ENCODE peak calls at places on chromosomes 13 and 19, in ten cellular contexts. T is uterus; N is heart right ventricle; V is lower lobe of right lung; X is fibroblast of lung; O is H7; K is cardiac fibroblast; Z is ascending aorta; W is CD8-positive, alpha-beta T cell; P is heart left ventricle. D is an unnamed sample.

GRCh38 chr13:73177017-73177416 is 118.2 kb downstream of the KLF5 start:
- DNase-seq in T (no peak), N (no peak), V (no peak), X (no peak), O (no peak), K (no peak), Z (no peak), W (no peak), P (no peak), D (no peak)

GRCh38 chr13:50521750-50522149 is 321.7 kb downstream of the DLEU7 start:
- DNase-seq in T (no peak), N (no peak), V (no peak), X (peak; percentile 88), O (no peak), K (peak; percentile 81), Z (no peak), W (no peak), P (no peak), D (no peak)

GRCh38 chr19:38151242-38151641 is 72.8 kb downstream of the DPF1 start:
- DNase-seq in T (no peak), N (no peak), V (no peak), X (no peak), O (no peak), K (no peak), Z (no peak), W (no peak), P (no peak), D (no peak)

GRCh38 chr13:102903659-102904407 is 58.0 kb downstream of the ERCC5 start:
- DNase-seq in T (no peak), N (no peak), V (no peak), X (peak; percentile 44), O (peak; percentile 19), K (peak; percentile 28), Z (no peak), W (no peak), P (no peak), D (no peak)

GRCh38 chr13:40152145-40152544 is 496.7 kb downstream of the COG6 start:
- DNase-seq in T (no peak), N (peak; percentile 13), V (no peak), X (peak; percentile 88), O (no peak), K (peak; percentile 92), Z (no peak), W (no peak), P (no peak), D (peak; percentile 51)

GRCh38 chr19:1401138-1401888 is at the start of gene GAMT:
- DNase-seq in T (no peak), N (no peak), V (no peak), X (no peak), O (peak; percentile 96), K (peak; percentile 41), Z (no peak), W (peak; percentile 76), P (peak; percentile 58), D (no peak)

GRCh38 chr19:37329686-37330085 is 41.2 kb upstream of the ZNF527 start:
- DNase-seq in T (no peak), N (no peak), V (no peak), X (no peak), O (peak; percentile 43), K (peak; percentile 6), Z (no peak), W (no peak), P (no peak), D (no peak)

GRCh38 chr13:94395889-94396288 is 83.6 kb downstream of the DCT start:
- DNase-seq in T (no peak), N (no peak), V (no peak), X (no peak), O (no peak), K (no peak), Z (no peak), W (no peak), P (no peak), D (no peak)

GRCh38 chr19:56145698-56146097 is 4.6 kb downstream of the ZNF444 start:
- DNase-seq in T (no peak), N (no peak), V (no peak), X (no peak), O (no peak), K (no peak), Z (no peak), W (no peak), P (no peak), D (no peak)

GRCh38 chr19:11203194-11204075 is 6.1 kb upstream of the KANK2 start:
- DNase-seq in T (peak; percentile 93), N (peak; percentile 87), V (peak; percentile 75), X (peak; percentile 97), O (peak; percentile 98), K (peak; percentile 95), Z (peak; percentile 70), W (peak; percentile 65), P (peak; percentile 85), D (peak; percentile 67)

GRCh38 chr19:16519230-16519687 is 23.0 kb downstream of the CHERP start:
- DNase-seq in T (no peak), N (no peak), V (no peak), X (no peak), O (peak; percentile 64), K (no peak), Z (no peak), W (no peak), P (no peak), D (no peak)

GRCh38 chr13:104837756-104838155 is 1697.7 kb downstream of the EFNB2 start:
- DNase-seq in T (no peak), N (no peak), V (no peak), X (no peak), O (no peak), K (no peak), Z (no peak), W (no peak), P (no peak), D (no peak)

GRCh38 chr13:110352735-110353134 is 45.7 kb downstream of the COL4A2 start:
- DNase-seq in T (no peak), N (no peak), V (no peak), X (no peak), O (peak; percentile 82), K (no peak), Z (no peak), W (no peak), P (no peak), D (no peak)

GRCh38 chr19:33456076-33456844 is 65.3 kb downstream of the PEPD start:
- DNase-seq in T (no peak), N (no peak), V (peak; percentile 36), X (no peak), O (peak; percentile 28), K (no peak), Z (no peak), W (no peak), P (no peak), D (no peak)

GRCh38 chr19:18532208-18532890 is 10.5 kb upstream of the ELL start:
- DNase-seq in T (no peak), N (no peak), V (no peak), X (no peak), O (peak; percentile 29), K (no peak), Z (no peak), W (no peak), P (no peak), D (no peak)

GRCh38 chr19:18531485-18531884 is 9.6 kb upstream of the ELL start:
- DNase-seq in T (no peak), N (no peak), V (no peak), X (no peak), O (no peak), K (no peak), Z (no peak), W (no peak), P (no peak), D (no peak)

GRCh38 chr19:18529782-18530181 is 7.9 kb upstream of the ELL start:
- DNase-seq in T (no peak), N (no peak), V (no peak), X (no peak), O (no peak), K (no peak), Z (no peak), W (no peak), P (no peak), D (no peak)

GRCh38 chr19:18536475-18536874 is 6.9 kb downstream of the FKBP8 start:
- DNase-seq in T (no peak), N (no peak), V (no peak), X (no peak), O (no peak), K (no peak), Z (no peak), W (no peak), P (no peak), D (no peak)

DNA sequence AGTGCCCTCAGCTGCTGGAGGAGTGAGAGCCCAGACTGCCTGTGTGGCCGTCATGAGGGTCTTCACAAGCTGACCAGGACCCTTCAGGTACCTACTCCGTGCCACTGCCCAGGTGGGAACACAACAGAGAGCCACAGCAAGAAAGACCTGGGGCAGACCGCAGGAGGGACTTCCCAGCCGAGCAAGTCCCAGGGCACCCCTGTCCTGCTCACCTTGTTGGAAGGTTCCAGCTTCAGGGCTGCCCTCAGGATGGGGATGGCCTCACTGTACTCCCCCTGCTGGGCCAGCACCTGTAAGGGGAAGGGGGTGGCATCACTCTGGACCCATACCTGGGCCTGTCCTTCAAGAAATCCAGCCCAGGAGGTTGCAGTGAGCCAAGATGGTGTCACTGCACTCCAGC is 10.3 kb downstream of the FKBP8 start:
- DNase-seq in T (no peak), N (no peak), V (no peak), X (no peak), O (peak; percentile 40), K (no peak), Z (no peak), W (no peak), P (no peak), D (no peak)
- H3K4me3 ChIP-seq in T (no peak overlapping the region), N (no peak overlapping the region), V (no peak overlapping the region), X (no peak overlapping the region), O (no peak overlapping the region), K (no peak overlapping the region), Z (no peak overlapping the region), W (no peak overlapping the region), P (no peak overlapping the region), D (no peak overlapping the region)

GRCh38 chr13:86665842-86666241 is 866.6 kb upstream of the SLITRK6 start:
- DNase-seq in T (no peak), N (no peak), V (no peak), X (no peak), O (no peak), K (no peak), Z (no peak), W (no peak), P (no peak), D (no peak)
- H3K4me3 ChIP-seq in T (no peak overlapping the region), N (no peak overlapping the region), V (no peak overlapping the region), X (no peak overlapping the region), O (no peak overlapping the region), K (no peak overlapping the region), Z (no peak overlapping the region), W (no peak overlapping the region), P (no peak overlapping the region), D (no peak overlapping the region)

GRCh38 chr19:49432141-49433073 is 7.2 kb downstream of the GFY start:
- DNase-seq in T (no peak), N (no peak), V (no peak), X (no peak), O (peak; percentile 94), K (no peak), Z (no peak), W (no peak), P (no peak), D (no peak)
- H3K4me3 ChIP-seq in T (no peak overlapping the region), N (no peak overlapping the region), V (no peak overlapping the region), X (no peak overlapping the region), O (peak overlapping the region; percentile 48), K (no peak overlapping the region), Z (no peak overlapping the region), W (no peak overlapping the region), P (no peak overlapping the region), D (no peak overlapping the region)

DNA sequence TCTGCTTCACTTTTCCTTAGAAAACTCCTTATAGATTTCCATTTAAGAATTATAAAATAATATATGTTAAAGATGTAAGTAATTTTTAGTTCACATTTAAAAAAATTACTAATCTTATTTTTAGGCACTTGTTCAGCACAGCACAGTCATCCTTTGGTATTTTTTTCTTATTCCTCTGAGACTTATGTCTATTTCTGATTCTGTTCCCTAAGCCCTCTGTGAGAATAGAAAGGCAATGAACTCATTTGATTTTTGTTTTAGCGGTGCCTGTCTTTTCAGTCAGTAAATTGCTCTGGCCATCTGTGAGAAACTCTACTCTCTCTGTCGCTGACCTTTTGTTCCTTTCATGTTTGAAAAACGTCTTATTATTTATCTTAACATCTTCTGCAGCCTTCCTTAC is 168.1 kb downstream of the PCDH17 start:
- DNase-seq in T (no peak), N (no peak), V (no peak), X (no peak), O (no peak), K (no peak), Z (no peak), W (no peak), P (no peak), D (no peak)
- H3K4me3 ChIP-seq in T (no peak overlapping the region), N (no peak overlapping the region), V (no peak overlapping the region), X (no peak overlapping the region), O (no peak overlapping the region), K (no peak overlapping the region), Z (no peak overlapping the region), W (no peak overlapping the region), P (no peak overlapping the region), D (no peak overlapping the region)